ENCODE peak calls at places on chromosomes 7 and 10, in seven cellular contexts. K, W, C, Z, E, N and X are unnamed samples.

GRCh38 chr10:74994714-74995308 is 116.6 kb upstream of the SAMD8 start:
- DNase-seq in K (no peak), W (no peak), C (no peak), Z (no peak), E (no peak), N (no peak), X (no peak)

GRCh38 chr7:159144756-159145543 is at the start of gene VIPR2:
- DNase-seq in K (no peak), W (no peak), C (no peak), Z (no peak), E (no peak), N (peak), X (no peak)

GRCh38 chr7:150378115-150378852 is 846 bp upstream of the ZNF775 start:
- DNase-seq in K (peak), W (peak), C (peak), Z (no peak), E (no peak), N (no peak), X (peak)

GRCh38 chr10:35843524-35844171 is 201.6 kb upstream of the FZD8 start:
- DNase-seq in K (no peak), W (no peak), C (no peak), Z (no peak), E (no peak), N (no peak), X (no peak)

GRCh38 chr7:84647797-84648762 is 453.5 kb upstream of the SEMA3A start:
- DNase-seq in K (no peak), W (peak), C (peak), Z (no peak), E (peak), N (no peak), X (peak)

GRCh38 chr7:129858490-129858889 is 94.3 kb downstream of the UBE2H start:
- DNase-seq in K (no peak), W (no peak), C (no peak), Z (no peak), E (no peak), N (no peak), X (no peak)

GRCh38 chr10:44619975-44620374 is 235.1 kb upstream of the CXCL12 start:
- DNase-seq in K (no peak), W (peak), C (peak), Z (no peak), E (no peak), N (no peak), X (peak)

GRCh38 chr7:155811560-155811894 is 736 bp downstream of the SHH start:
- DNase-seq in K (no peak), W (no peak), C (no peak), Z (no peak), E (no peak), N (no peak), X (peak)

GRCh38 chr10:114576132-114576487 is 82.0 kb downstream of the ABLIM1 start:
- DNase-seq in K (no peak), W (no peak), C (no peak), Z (no peak), E (no peak), N (no peak), X (no peak)

GRCh38 chr10:78685466-78686163 is 383.2 kb upstream of the ZMIZ1 start:
- DNase-seq in K (no peak), W (peak), C (peak), Z (no peak), E (no peak), N (no peak), X (peak)

GRCh38 chr10:92801978-92802872 is 46.1 kb upstream of the EXOC6 start:
- DNase-seq in K (no peak), W (no peak), C (no peak), Z (no peak), E (no peak), N (no peak), X (no peak)

GRCh38 chr10:86295791-86296190 is 70.8 kb downstream of the GRID1 start:
- DNase-seq in K (no peak), W (no peak), C (no peak), Z (no peak), E (no peak), N (no peak), X (no peak)

GRCh38 chr10:126889421-126889820 is 15.8 kb upstream of the DOCK1 start:
- DNase-seq in K (no peak), W (no peak), C (no peak), Z (no peak), E (no peak), N (no peak), X (peak)

GRCh38 chr10:50224330-50224952 is 26.9 kb downstream of the ASAH2 start:
- DNase-seq in K (peak), W (peak), C (peak), Z (no peak), E (peak), N (peak), X (peak)

GRCh38 chr7:5625938-5626337 is 155.5 kb downstream of the RNF216 start:
- DNase-seq in K (no peak), W (peak), C (peak), Z (no peak), E (peak), N (no peak), X (peak)

GRCh38 chr7:47720141-47720906 is 138.4 kb upstream of the TNS3 start:
- DNase-seq in K (no peak), W (peak), C (peak), Z (no peak), E (no peak), N (no peak), X (no peak)

GRCh38 chr7:101739757-101740398 is 77.5 kb upstream of the CUX1 start:
- DNase-seq in K (peak), W (no peak), C (no peak), Z (no peak), E (no peak), N (no peak), X (peak)

GRCh38 chr7:17623546-17624185 is 316.6 kb downstream of the SNX13 start:
- DNase-seq in K (no peak), W (peak), C (peak), Z (no peak), E (no peak), N (no peak), X (peak)

GRCh38 chr7:111678281-111678680 is 116.0 kb upstream of the IMMP2L start:
- DNase-seq in K (no peak), W (peak), C (peak), Z (no peak), E (no peak), N (no peak), X (peak)

GRCh38 chr10:127872871-127873600 is 19.7 kb downstream of the CLRN3 start:
- DNase-seq in K (no peak), W (peak), C (peak), Z (no peak), E (no peak), N (no peak), X (no peak)

GRCh38 chr10:120735773-120736371 is 115.3 kb upstream of the WDR11 start:
- DNase-seq in K (no peak), W (peak), C (peak), Z (no peak), E (no peak), N (no peak), X (peak)

GRCh38 chr10:117936136-117936535 is 110.6 kb downstream of the RAB11FIP2 start:
- DNase-seq in K (no peak), W (peak), C (peak), Z (no peak), E (peak), N (no peak), X (no peak)